ENCODE peak calls at places on chromosome 19, in four cellular contexts. B, D, N and T are unnamed samples.

GRCh38 chr19:3642987-3643386 is 16.4 kb upstream of the CACTIN start:
- DNase-seq in B (no peak), D (no peak), N (peak), T (no peak)

GRCh38 chr19:6425732-6426686 is 1.4 kb upstream of the KHSRP start:
- DNase-seq in B (no peak), D (no peak), N (no peak), T (peak)

GRCh38 chr19:16901491-16902175 is 12.8 kb downstream of the F2RL3 start:
- DNase-seq in B (no peak), D (no peak), N (no peak), T (no peak)

GRCh38 chr19:3463959-3464796 is 16.1 kb downstream of the SMIM24 start:
- DNase-seq in B (no peak), D (no peak), N (no peak), T (no peak)

GRCh38 chr19:58558066-58558622 is at the start of gene UBE2M:
- DNase-seq in B (no peak), D (no peak), N (peak), T (peak)

GRCh38 chr19:31908486-31909255 is 436.7 kb upstream of the ZNF507 start:
- DNase-seq in B (no peak), D (no peak), N (no peak), T (no peak)

GRCh38 chr19:56661248-56661647 is 10.3 kb downstream of the ZNF835 start:
- DNase-seq in B (no peak), D (no peak), N (no peak), T (no peak)

GRCh38 chr19:16380943-16381755 is 56.5 kb downstream of the KLF2 start:
- DNase-seq in B (no peak), D (no peak), N (no peak), T (no peak)

GRCh38 chr19:3098515-3099346 is 4.6 kb downstream of the GNA11 start:
- DNase-seq in B (no peak), D (peak), N (no peak), T (no peak)

GRCh38 chr19:2273356-2274184 is 8.4 kb downstream of the PEAK3 start:
- DNase-seq in B (peak), D (peak), N (peak), T (peak)

GRCh38 chr19:12840091-12841079 is 2.1 kb downstream of the MAST1 start:
- DNase-seq in B (peak), D (peak), N (peak), T (peak)

GRCh38 chr19:44690131-44690440 is 8.9 kb upstream of the CEACAM16 start:
- DNase-seq in B (no peak), D (no peak), N (no peak), T (no peak)

GRCh38 chr19:54411033-54411432 is 4.2 kb upstream of the TTYH1 start:
- DNase-seq in B (no peak), D (no peak), N (no peak), T (no peak)

GRCh38 chr19:29680447-29680846 is 15.2 kb downstream of the PLEKHF1 start:
- DNase-seq in B (no peak), D (no peak), N (no peak), T (no peak)

GRCh38 chr19:7845390-7846179 is 15.6 kb downstream of the EVI5L start:
- DNase-seq in B (no peak), D (no peak), N (no peak), T (no peak)

GRCh38 chr19:43651758-43652545 is 12.3 kb upstream of the CADM4 start:
- DNase-seq in B (peak), D (peak), N (peak), T (peak)

GRCh38 chr19:13964776-13965175 is 12.5 kb downstream of the DCAF15 start:
- DNase-seq in B (no peak), D (peak), N (no peak), T (no peak)